ENCODE peak calls at places on chromosomes 16 and 17, in ten cellular contexts. O, H, J, F, R, M, U, X, W and C are unnamed samples.

GRCh38 chr16:10933865-10934264 is 8.4 kb downstream of the DEXI start:
- DNase-seq in X (no peak), W (no peak), H (no peak), R (no peak), U (no peak), F (no peak), J (no peak), O (no peak), M (no peak), C (no peak)

GRCh38 chr16:87044829-87045228 is 272.4 kb downstream of the C16orf95 start:
- DNase-seq in O (no peak), W (no peak), X (no peak), F (no peak), H (no peak), U (no peak), J (no peak), M (no peak), R (no peak), C (no peak)

GRCh38 chr16:66462912-66463311 is 35.8 kb downstream of the BEAN1 start:
- DNase-seq in H (no peak), M (no peak), J (no peak), O (no peak), U (no peak), R (no peak), W (no peak), X (no peak), F (no peak), C (no peak)

GRCh38 chr17:82436601-82437324 is 13.8 kb downstream of the CYBC1 start:
- DNase-seq in U (no peak), J (no peak), M (no peak), R (no peak), F (no peak), H (no peak), W (no peak), O (no peak), X (no peak), C (no peak)

GRCh38 chr17:40995121-40995520 is 1.2 kb upstream of the KRTAP3-3 start:
- DNase-seq in O (no peak), M (no peak), U (no peak), J (no peak), F (no peak), X (no peak), H (no peak), R (no peak), W (no peak), C (no peak)

GRCh38 chr17:61159415-61159814 is 240.2 kb upstream of the TBX2 start:
- DNase-seq in J (no peak), W (no peak), X (no peak), O (no peak), H (no peak), F (peak), U (no peak), M (no peak), R (no peak), C (no peak)

GRCh38 chr17:2595200-2595599 is 1.7 kb downstream of the PAFAH1B1 start:
- DNase-seq in H (no peak), X (no peak), U (no peak), W (no peak), M (no peak), F (no peak), O (no peak), R (no peak), J (no peak), C (no peak)

GRCh38 chr16:7755347-7755746 is 422.7 kb downstream of the RBFOX1 start:
- DNase-seq in R (no peak), F (no peak), W (no peak), X (no peak), M (no peak), O (no peak), U (no peak), J (no peak), H (no peak), C (no peak)

GRCh38 chr17:72681844-72682243 is 410.6 kb downstream of the SLC39A11 start:
- DNase-seq in W (no peak), J (no peak), H (no peak), R (no peak), U (no peak), M (no peak), X (no peak), O (no peak), F (no peak), C (no peak)

GRCh38 chr17:72967963-72968585 is 124.4 kb downstream of the SLC39A11 start:
- DNase-seq in F (no peak), W (no peak), M (no peak), H (no peak), R (no peak), U (no peak), J (no peak), X (no peak), O (no peak), C (no peak)

GRCh38 chr16:75306102-75306762 is 54.8 kb upstream of the BCAR1 start:
- DNase-seq in M (no peak), H (no peak), J (no peak), W (no peak), U (no peak), R (no peak), X (no peak), F (peak), O (no peak), C (peak)

GRCh38 chr17:72022328-72022727 is 98.5 kb upstream of the SOX9 start:
- DNase-seq in J (no peak), F (no peak), X (no peak), W (no peak), H (no peak), R (no peak), M (no peak), O (no peak), U (no peak), C (no peak)

GRCh38 chr16:14181371-14182050 is 110.4 kb downstream of the MRTFB start:
- DNase-seq in M (no peak), X (peak), U (no peak), F (peak), H (no peak), W (no peak), J (no peak), O (no peak), R (no peak), C (no peak)

GRCh38 chr17:79944821-79945391 is 90.8 kb downstream of the TBC1D16 start:
- DNase-seq in X (no peak), O (no peak), F (no peak), J (no peak), W (no peak), H (no peak), U (no peak), R (no peak), M (no peak), C (no peak)